ENCODE peak calls at places on chromosome 20, in nine cellular contexts. One of them, this sample, is unnamed.

GRCh38 chr20:37194616-37195015 is 15.3 kb upstream of the MROH8 start:
- DNase-seq in adrenal gland: no peak
- DNase-seq in mucosa of descending colon: no peak
- DNase-seq in AG09309: no peak
- DNase-seq in esophagus squamous epithelium: no peak
- DNase-seq in cardiac muscle cell: no peak
- DNase-seq in GM06990: no peak
- DNase-seq in left lung: no peak
- DNase-seq in psoas muscle: no peak
- DNase-seq in this sample: no peak

GRCh38 chr20:33672426-33673114 is 1.7 kb downstream of the NECAB3 start:
- DNase-seq in adrenal gland: peak; percentile 57
- DNase-seq in mucosa of descending colon: peak; percentile 40
- DNase-seq in AG09309: no peak
- DNase-seq in esophagus squamous epithelium: no peak
- DNase-seq in cardiac muscle cell: no peak
- DNase-seq in GM06990: no peak
- DNase-seq in left lung: peak; percentile 29
- DNase-seq in psoas muscle: no peak
- DNase-seq in this sample: no peak

GRCh38 chr20:41483553-41483930 is 116.9 kb upstream of the EMILIN3 start:
- DNase-seq in adrenal gland: no peak
- DNase-seq in mucosa of descending colon: no peak
- DNase-seq in AG09309: peak; percentile 20
- DNase-seq in esophagus squamous epithelium: no peak
- DNase-seq in cardiac muscle cell: no peak
- DNase-seq in GM06990: no peak
- DNase-seq in left lung: no peak
- DNase-seq in psoas muscle: no peak
- DNase-seq in this sample: no peak

GRCh38 chr20:11797161-11797560 is 120.5 kb upstream of the BTBD3 start:
- DNase-seq in adrenal gland: peak; percentile 30
- DNase-seq in mucosa of descending colon: no peak
- DNase-seq in AG09309: no peak
- DNase-seq in esophagus squamous epithelium: no peak
- DNase-seq in cardiac muscle cell: no peak
- DNase-seq in GM06990: no peak
- DNase-seq in left lung: no peak
- DNase-seq in psoas muscle: no peak
- DNase-seq in this sample: no peak

GRCh38 chr20:6765469-6766058 is 1.9 kb upstream of the BMP2 start:
- DNase-seq in adrenal gland: peak; percentile 19
- DNase-seq in mucosa of descending colon: no peak
- DNase-seq in AG09309: peak; percentile 28
- DNase-seq in esophagus squamous epithelium: no peak
- DNase-seq in cardiac muscle cell: peak; percentile 53
- DNase-seq in GM06990: no peak
- DNase-seq in left lung: no peak
- DNase-seq in psoas muscle: no peak
- DNase-seq in this sample: no peak

GRCh38 chr20:36157610-36158009 is 3.1 kb downstream of the EPB41L1 start:
- DNase-seq in adrenal gland: no peak
- DNase-seq in mucosa of descending colon: no peak
- DNase-seq in AG09309: no peak
- DNase-seq in esophagus squamous epithelium: no peak
- DNase-seq in cardiac muscle cell: no peak
- DNase-seq in GM06990: no peak
- DNase-seq in left lung: peak; percentile 20
- DNase-seq in psoas muscle: no peak
- DNase-seq in this sample: no peak

GRCh38 chr20:57223648-57224489 is 42.6 kb downstream of the BMP7 start:
- DNase-seq in adrenal gland: peak; percentile 54
- DNase-seq in mucosa of descending colon: peak; percentile 33
- DNase-seq in AG09309: no peak
- DNase-seq in esophagus squamous epithelium: no peak
- DNase-seq in cardiac muscle cell: no peak
- DNase-seq in GM06990: no peak
- DNase-seq in left lung: no peak
- DNase-seq in psoas muscle: peak; percentile 66
- DNase-seq in this sample: no peak

GRCh38 chr20:41309817-41310216 is 7.7 kb downstream of the ZHX3 start:
- DNase-seq in adrenal gland: peak; percentile 44
- DNase-seq in mucosa of descending colon: no peak
- DNase-seq in AG09309: no peak
- DNase-seq in esophagus squamous epithelium: no peak
- DNase-seq in cardiac muscle cell: no peak
- DNase-seq in GM06990: no peak
- DNase-seq in left lung: no peak
- DNase-seq in psoas muscle: no peak
- DNase-seq in this sample: peak; percentile 62

GRCh38 chr20:7492257-7492656 is 448.0 kb downstream of the HAO1 start:
- DNase-seq in adrenal gland: no peak
- DNase-seq in mucosa of descending colon: no peak
- DNase-seq in AG09309: no peak
- DNase-seq in esophagus squamous epithelium: no peak
- DNase-seq in cardiac muscle cell: no peak
- DNase-seq in GM06990: no peak
- DNase-seq in left lung: no peak
- DNase-seq in psoas muscle: no peak
- DNase-seq in this sample: no peak

GRCh38 chr20:48886811-48887210 is 34.7 kb upstream of the ARFGEF2 start:
- DNase-seq in adrenal gland: no peak
- DNase-seq in mucosa of descending colon: no peak
- DNase-seq in AG09309: no peak
- DNase-seq in esophagus squamous epithelium: no peak
- DNase-seq in cardiac muscle cell: no peak
- DNase-seq in GM06990: no peak
- DNase-seq in left lung: no peak
- DNase-seq in psoas muscle: no peak
- DNase-seq in this sample: no peak

GRCh38 chr20:48891235-48892048 is 30.1 kb upstream of the ARFGEF2 start:
- DNase-seq in adrenal gland: no peak
- DNase-seq in mucosa of descending colon: no peak
- DNase-seq in AG09309: no peak
- DNase-seq in esophagus squamous epithelium: no peak
- DNase-seq in cardiac muscle cell: no peak
- DNase-seq in GM06990: no peak
- DNase-seq in left lung: no peak
- DNase-seq in psoas muscle: no peak
- DNase-seq in this sample: no peak

GRCh38 chr20:48886189-48886588 is 35.3 kb upstream of the ARFGEF2 start:
- DNase-seq in adrenal gland: no peak
- DNase-seq in mucosa of descending colon: no peak
- DNase-seq in AG09309: no peak
- DNase-seq in esophagus squamous epithelium: no peak
- DNase-seq in cardiac muscle cell: no peak
- DNase-seq in GM06990: no peak
- DNase-seq in left lung: no peak
- DNase-seq in psoas muscle: no peak
- DNase-seq in this sample: no peak

GRCh38 chr20:48892049-48892470 is 29.5 kb upstream of the ARFGEF2 start:
- DNase-seq in adrenal gland: no peak
- DNase-seq in mucosa of descending colon: no peak
- DNase-seq in AG09309: no peak
- DNase-seq in esophagus squamous epithelium: no peak
- DNase-seq in cardiac muscle cell: no peak
- DNase-seq in GM06990: no peak
- DNase-seq in left lung: no peak
- DNase-seq in psoas muscle: no peak
- DNase-seq in this sample: no peak

GRCh38 chr20:48889155-48889790 is 32.2 kb upstream of the ARFGEF2 start:
- DNase-seq in adrenal gland: no peak
- DNase-seq in mucosa of descending colon: no peak
- DNase-seq in AG09309: no peak
- DNase-seq in esophagus squamous epithelium: no peak
- DNase-seq in cardiac muscle cell: no peak
- DNase-seq in GM06990: no peak
- DNase-seq in left lung: no peak
- DNase-seq in psoas muscle: no peak
- DNase-seq in this sample: no peak
- H3K4me3 ChIP-seq in adrenal gland: no peak overlapping the region
- H3K4me3 ChIP-seq in mucosa of descending colon: no peak overlapping the region
- H3K4me3 ChIP-seq in AG09309: no peak overlapping the region
- H3K4me3 ChIP-seq in esophagus squamous epithelium: no peak overlapping the region
- H3K4me3 ChIP-seq in cardiac muscle cell: no peak overlapping the region
- H3K4me3 ChIP-seq in GM06990: no peak overlapping the region
- H3K4me3 ChIP-seq in left lung: no peak overlapping the region
- H3K4me3 ChIP-seq in psoas muscle: no peak overlapping the region
- H3K4me3 ChIP-seq in this sample: no peak overlapping the region

GRCh38 chr20:32510601-32511357 is 74.4 kb downstream of the NOL4L start:
- DNase-seq in adrenal gland: no peak
- DNase-seq in mucosa of descending colon: no peak
- DNase-seq in AG09309: no peak
- DNase-seq in esophagus squamous epithelium: no peak
- DNase-seq in cardiac muscle cell: peak; percentile 45
- DNase-seq in GM06990: no peak
- DNase-seq in left lung: peak; percentile 45
- DNase-seq in psoas muscle: no peak
- DNase-seq in this sample: no peak

GRCh38 chr20:32512047-32512385 is 73.1 kb downstream of the NOL4L start:
- DNase-seq in adrenal gland: no peak
- DNase-seq in mucosa of descending colon: no peak
- DNase-seq in AG09309: no peak
- DNase-seq in esophagus squamous epithelium: no peak
- DNase-seq in cardiac muscle cell: no peak
- DNase-seq in GM06990: no peak
- DNase-seq in left lung: peak; percentile 5
- DNase-seq in psoas muscle: no peak
- DNase-seq in this sample: no peak

GRCh38 chr20:32510120-32510600 is 75.0 kb downstream of the NOL4L start:
- DNase-seq in adrenal gland: no peak
- DNase-seq in mucosa of descending colon: no peak
- DNase-seq in AG09309: no peak
- DNase-seq in esophagus squamous epithelium: no peak
- DNase-seq in cardiac muscle cell: no peak
- DNase-seq in GM06990: no peak
- DNase-seq in left lung: peak; percentile 76
- DNase-seq in psoas muscle: no peak
- DNase-seq in this sample: no peak

GRCh38 chr20:32513031-32513866 is 71.9 kb downstream of the NOL4L start:
- DNase-seq in adrenal gland: no peak
- DNase-seq in mucosa of descending colon: no peak
- DNase-seq in AG09309: no peak
- DNase-seq in esophagus squamous epithelium: no peak
- DNase-seq in cardiac muscle cell: no peak
- DNase-seq in GM06990: no peak
- DNase-seq in left lung: peak; percentile 22
- DNase-seq in psoas muscle: no peak
- DNase-seq in this sample: no peak

DNA sequence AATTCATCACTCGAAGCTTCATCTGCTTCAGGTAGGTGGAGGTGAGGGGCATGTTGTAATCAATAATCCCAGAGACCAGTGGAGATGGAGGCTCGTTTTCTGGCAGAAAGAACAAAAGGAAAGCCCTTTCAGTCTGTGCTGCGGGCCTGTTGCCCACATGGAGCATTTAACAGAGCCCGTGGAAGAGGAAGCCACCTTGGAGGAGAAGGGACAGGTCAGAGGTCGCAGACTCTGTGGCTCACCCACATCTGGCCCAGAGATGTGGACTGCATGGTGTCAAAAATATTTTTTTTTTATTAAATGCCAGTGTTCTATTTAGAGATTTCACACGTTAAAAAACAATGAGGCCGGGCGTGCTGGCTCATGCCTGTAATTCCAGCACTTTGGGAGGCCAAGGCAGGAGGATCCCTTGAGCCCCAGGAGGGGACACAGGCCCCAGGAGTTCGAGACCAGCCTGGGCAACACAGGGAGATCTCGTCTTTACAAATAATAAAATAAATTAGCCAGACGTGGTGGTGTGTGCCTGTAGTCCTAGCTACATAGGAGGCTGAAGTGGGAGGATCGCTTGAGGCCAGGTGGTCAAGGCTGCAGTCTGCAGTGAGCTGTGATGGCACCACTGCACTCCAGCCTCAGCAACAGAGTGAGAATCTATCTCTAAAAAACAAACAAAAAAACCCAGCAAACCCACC is 73.6 kb downstream of the NOL4L start:
- DNase-seq in adrenal gland: no peak
- DNase-seq in mucosa of descending colon: no peak
- DNase-seq in AG09309: no peak
- DNase-seq in esophagus squamous epithelium: no peak
- DNase-seq in cardiac muscle cell: no peak
- DNase-seq in GM06990: no peak
- DNase-seq in left lung: peak; percentile 24
- DNase-seq in psoas muscle: no peak
- DNase-seq in this sample: no peak
- H3K4me3 ChIP-seq in adrenal gland: no peak overlapping the region
- H3K4me3 ChIP-seq in mucosa of descending colon: no peak overlapping the region
- H3K4me3 ChIP-seq in AG09309: no peak overlapping the region
- H3K4me3 ChIP-seq in esophagus squamous epithelium: no peak overlapping the region
- H3K4me3 ChIP-seq in cardiac muscle cell: no peak overlapping the region
- H3K4me3 ChIP-seq in GM06990: no peak overlapping the region
- H3K4me3 ChIP-seq in left lung: no peak overlapping the region
- H3K4me3 ChIP-seq in psoas muscle: no peak overlapping the region
- H3K4me3 ChIP-seq in this sample: no peak overlapping the region

GRCh38 chr20:20369353-20370086 is 1.6 kb downstream of the INSM1 start:
- DNase-seq in adrenal gland: no peak
- DNase-seq in mucosa of descending colon: peak; percentile 76
- DNase-seq in AG09309: no peak
- DNase-seq in esophagus squamous epithelium: no peak
- DNase-seq in cardiac muscle cell: peak; percentile 5
- DNase-seq in GM06990: peak; percentile 67
- DNase-seq in left lung: no peak
- DNase-seq in psoas muscle: no peak
- DNase-seq in this sample: no peak
- H3K4me3 ChIP-seq in adrenal gland: no peak overlapping the region
- H3K4me3 ChIP-seq in mucosa of descending colon: no peak overlapping the region
- H3K4me3 ChIP-seq in AG09309: no peak overlapping the region
- H3K4me3 ChIP-seq in esophagus squamous epithelium: peak overlapping the region; percentile 10
- H3K4me3 ChIP-seq in cardiac muscle cell: peak overlapping the region; percentile 30
- H3K4me3 ChIP-seq in GM06990: no peak overlapping the region
- H3K4me3 ChIP-seq in left lung: no peak overlapping the region
- H3K4me3 ChIP-seq in psoas muscle: peak overlapping the region; percentile 61
- H3K4me3 ChIP-seq in this sample: no peak overlapping the region

GRCh38 chr20:64050261-64051032 is 1.0 kb upstream of the SOX18 start:
- DNase-seq in adrenal gland: no peak
- DNase-seq in mucosa of descending colon: no peak
- DNase-seq in AG09309: no peak
- DNase-seq in esophagus squamous epithelium: no peak
- DNase-seq in cardiac muscle cell: no peak
- DNase-seq in GM06990: no peak
- DNase-seq in left lung: no peak
- DNase-seq in psoas muscle: no peak
- DNase-seq in this sample: no peak

GRCh38 chr20:64048402-64049044 is 916 bp downstream of the SOX18 start:
- DNase-seq in adrenal gland: no peak
- DNase-seq in mucosa of descending colon: no peak
- DNase-seq in AG09309: no peak
- DNase-seq in esophagus squamous epithelium: no peak
- DNase-seq in cardiac muscle cell: peak; percentile 14
- DNase-seq in GM06990: no peak
- DNase-seq in left lung: no peak
- DNase-seq in psoas muscle: no peak
- DNase-seq in this sample: no peak

GRCh38 chr20:64047968-64048401 is 1.5 kb downstream of the SOX18 start:
- DNase-seq in adrenal gland: no peak
- DNase-seq in mucosa of descending colon: no peak
- DNase-seq in AG09309: no peak
- DNase-seq in esophagus squamous epithelium: no peak
- DNase-seq in cardiac muscle cell: no peak
- DNase-seq in GM06990: no peak
- DNase-seq in left lung: no peak
- DNase-seq in psoas muscle: no peak
- DNase-seq in this sample: no peak

GRCh38 chr20:64049887-64050260 is 435 bp upstream of the SOX18 start:
- DNase-seq in adrenal gland: no peak
- DNase-seq in mucosa of descending colon: no peak
- DNase-seq in AG09309: no peak
- DNase-seq in esophagus squamous epithelium: no peak
- DNase-seq in cardiac muscle cell: no peak
- DNase-seq in GM06990: no peak
- DNase-seq in left lung: no peak
- DNase-seq in psoas muscle: no peak
- DNase-seq in this sample: no peak

GRCh38 chr20:64049060-64049886 is at the start of gene SOX18:
- DNase-seq in adrenal gland: no peak
- DNase-seq in mucosa of descending colon: no peak
- DNase-seq in AG09309: no peak
- DNase-seq in esophagus squamous epithelium: no peak
- DNase-seq in cardiac muscle cell: peak; percentile 64
- DNase-seq in GM06990: no peak
- DNase-seq in left lung: no peak
- DNase-seq in psoas muscle: no peak
- DNase-seq in this sample: no peak
- H3K4me3 ChIP-seq in adrenal gland: no peak within 1 kb of the TSS
- H3K4me3 ChIP-seq in mucosa of descending colon: no peak within 1 kb of the TSS
- H3K4me3 ChIP-seq in AG09309: no peak within 1 kb of the TSS
- H3K4me3 ChIP-seq in esophagus squamous epithelium: peak within 1 kb of the TSS; percentile 23
- H3K4me3 ChIP-seq in cardiac muscle cell: peak within 1 kb of the TSS; percentile 20
- H3K4me3 ChIP-seq in GM06990: no peak within 1 kb of the TSS
- H3K4me3 ChIP-seq in left lung: peak within 1 kb of the TSS; percentile 48
- H3K4me3 ChIP-seq in psoas muscle: peak within 1 kb of the TSS; percentile 57
- H3K4me3 ChIP-seq in this sample: peak within 1 kb of the TSS; percentile 15

This sample was measured in skeletal muscle cell.